ENCODE peak calls at places on chromosome 15, in four cellular contexts. G, R, H and I are unnamed samples.

GRCh38 chr15:89138999-89139612 is 50.9 kb downstream of the ABHD2 start:
- DNase-seq in G (peak; percentile 47), R (no peak), H (no peak), I (no peak)

GRCh38 chr15:91522609-91523332 is 330.7 kb upstream of the SLCO3A1 start:
- DNase-seq in G (peak; percentile 80), R (no peak), H (no peak), I (no peak)

GRCh38 chr15:62567501-62567900 is 402.4 kb upstream of the C2CD4B start:
- DNase-seq in G (no peak), R (no peak), H (no peak), I (no peak)

GRCh38 chr15:39204031-39204430 is 376.8 kb upstream of the THBS1 start:
- DNase-seq in G (peak; percentile 69), R (no peak), H (no peak), I (no peak)

GRCh38 chr15:81196576-81197254 is at the start of gene IL16:
- DNase-seq in G (no peak), R (no peak), H (no peak), I (no peak)

GRCh38 chr15:84826369-84826823 is 9.2 kb downstream of the ALPK3 start:
- DNase-seq in G (no peak), R (no peak), H (no peak), I (no peak)

GRCh38 chr15:64623347-64624024 is 151.9 kb downstream of the RBPMS2 start:
- DNase-seq in G (peak; percentile 24), R (no peak), H (no peak), I (no peak)

GRCh38 chr15:81073796-81074195 is 60.3 kb upstream of the CFAP161 start:
- DNase-seq in G (no peak), R (no peak), H (no peak), I (no peak)

GRCh38 chr15:72685925-72686794 is at the start of the genes BBS4 and HIGD2B:
- DNase-seq in G (peak; percentile 83), R (no peak), H (peak; percentile 67), I (peak; percentile 94)

GRCh38 chr15:78302579-78302978 is 3.2 kb upstream of the SKIC8 start:
- DNase-seq in G (peak; percentile 85), R (peak; percentile 86), H (no peak), I (peak; percentile 36)

GRCh38 chr15:58501006-58501405 is 69.2 kb downstream of the LIPC start:
- DNase-seq in G (no peak), R (no peak), H (no peak), I (no peak)

GRCh38 chr15:81256916-81257315 is 60.2 kb downstream of the IL16 start:
- DNase-seq in G (peak; percentile 73), R (peak; percentile 47), H (no peak), I (peak; percentile 58)

GRCh38 chr15:45612790-45613415 is 21.9 kb upstream of the SQOR start:
- DNase-seq in G (peak; percentile 77), R (no peak), H (no peak), I (peak; percentile 51)

GRCh38 chr15:88987951-88988671 is 74.9 kb upstream of the MFGE8 start:
- DNase-seq in G (peak; percentile 73), R (no peak), H (no peak), I (no peak)